ENCODE peak calls at places on chromosomes 3 and 15, in eight cellular contexts. N, H, B, F, U, O, V and P are unnamed samples. For H3K4me1, the result is how much of the 10 kb centered on the place peaks cover.

GRCh38 chr3:98731720-98732238 is 31.4 kb upstream of the ST3GAL6 start:
- DNase-seq in V (no peak), N (no peak), B (no peak), U (no peak), H (peak), F (no peak), O (no peak), P (no peak)

GRCh38 chr3:106552401-106553043 is 683.7 kb upstream of the CBLB start:
- DNase-seq in B (no peak), F (peak), H (no peak), U (no peak), V (no peak), N (no peak), O (no peak), P (no peak)

GRCh38 chr3:30470566-30470965 is 135.8 kb upstream of the TGFBR2 start:
- DNase-seq in H (no peak), F (peak), O (no peak), V (no peak), N (no peak), B (no peak), U (no peak), P (no peak)

GRCh38 chr3:64399205-64399800 is 174.0 kb upstream of the PRICKLE2 start:
- DNase-seq in V (no peak), O (peak), U (peak), F (peak), B (no peak), H (peak), N (no peak), P (no peak)

GRCh38 chr15:68278345-68279217 is 1.0 kb downstream of the FEM1B start:
- DNase-seq in N (no peak), V (no peak), F (peak), H (peak), B (no peak), U (peak), O (peak), P (no peak)

GRCh38 chr15:38414351-38414750 is 39.6 kb upstream of the FAM98B start:
- DNase-seq in F (peak), H (peak), V (no peak), O (peak), N (no peak), B (no peak), U (peak), P (peak)

GRCh38 chr3:86923071-86923476 is 67.9 kb downstream of the VGLL3 start:
- DNase-seq in B (no peak), N (no peak), U (no peak), V (no peak), H (no peak), O (no peak), F (peak), P (no peak)

GRCh38 chr3:192916455-192917257 is 1.0 kb downstream of the MB21D2 start:
- DNase-seq in O (peak), F (peak), V (peak), B (peak), H (no peak), U (no peak), N (peak), P (peak)

GRCh38 chr15:67806539-67806935 is 18.8 kb upstream of the SKOR1 start:
- DNase-seq in N (no peak), U (no peak), O (no peak), H (no peak), B (peak), V (no peak), F (no peak), P (no peak)

GRCh38 chr3:173479301-173479700 is 81.8 kb downstream of the NLGN1 start:
- DNase-seq in V (no peak), N (no peak), F (no peak), O (no peak), U (no peak), B (no peak), H (no peak), P (no peak)

GRCh38 chr3:100540791-100541334 is 48.4 kb downstream of the TMEM45A start:
- DNase-seq in N (no peak), O (no peak), V (no peak), U (no peak), B (no peak), F (no peak), H (no peak), P (no peak)

GRCh38 chr15:26311710-26312236 is 448.6 kb upstream of the ATP10A start:
- DNase-seq in O (no peak), V (no peak), H (no peak), U (no peak), F (no peak), N (no peak), B (no peak), P (no peak)

GRCh38 chr15:44087578-44088190 is 107.4 kb downstream of the FRMD5 start:
- DNase-seq in H (no peak), N (no peak), F (peak), O (no peak), V (no peak), U (no peak), B (no peak), P (no peak)

GRCh38 chr3:133962879-133963278 is 66.8 kb downstream of the SLCO2A1 start:
- DNase-seq in V (no peak), B (no peak), O (no peak), F (peak), H (no peak), U (no peak), N (no peak), P (no peak)

GRCh38 chr3:126277629-126278378 is 79.4 kb downstream of the KLF15 start:
- DNase-seq in H (no peak), N (no peak), O (no peak), B (no peak), F (peak), V (no peak), U (no peak), P (no peak)

GRCh38 chr3:177658354-177658753 is 461.1 kb upstream of the TBL1XR1 start:
- DNase-seq in B (no peak), U (no peak), O (no peak), F (no peak), H (no peak), N (no peak), V (no peak), P (no peak)

GRCh38 chr3:119508172-119508845 is 10.0 kb downstream of the TIMMDC1 start:
- DNase-seq in B (no peak), H (peak), U (peak), N (no peak), V (no peak), O (no peak), F (no peak), P (no peak)

GRCh38 chr15:36334059-36334458 is 245.4 kb upstream of the CDIN1 start:
- DNase-seq in N (no peak), F (peak), U (peak), H (no peak), V (no peak), O (no peak), B (no peak), P (no peak)

GRCh38 chr15:42137461-42138261 is 18.8 kb downstream of the PLA2G4F start:
- DNase-seq in N (no peak), O (no peak), F (peak), B (peak), V (peak), H (peak), U (peak), P (no peak)

GRCh38 chr15:94840794-94841587 is 609.6 kb downstream of the MCTP2 start:
- DNase-seq in O (no peak), N (no peak), F (no peak), H (no peak), U (no peak), B (no peak), V (no peak), P (no peak)

GRCh38 chr3:178353292-178353814 is 182.9 kb upstream of the KCNMB2 start:
- DNase-seq in V (no peak), F (peak), O (no peak), U (no peak), H (no peak), N (no peak), B (no peak), P (no peak)

GRCh38 chr3:7760718-7761117 is 740.9 kb upstream of the LMCD1 start:
- DNase-seq in B (no peak), O (no peak), H (no peak), N (no peak), U (no peak), F (no peak), V (no peak), P (no peak)

GRCh38 chr3:2657408-2657807 is 452.8 kb downstream of the IL5RA start:
- DNase-seq in H (no peak), N (no peak), V (no peak), B (no peak), F (peak), O (no peak), U (no peak), P (no peak)

GRCh38 chr3:149042766-149043386 is 43.5 kb downstream of the HLTF start:
- DNase-seq in N (no peak), F (peak), O (no peak), U (no peak), V (no peak), B (no peak), H (peak), P (no peak)

GRCh38 chr15:25176616-25176923 is 221.8 kb downstream of the SNRPN start:
- DNase-seq in H (no peak), O (peak), V (peak), N (no peak), B (no peak), U (no peak), F (no peak), P (no peak)

GRCh38 chr3:15805756-15806266 is 8.0 kb upstream of the ANKRD28 start:
- DNase-seq in N (no peak), H (peak), F (peak), V (no peak), U (peak), O (no peak), B (no peak), P (no peak)

GRCh38 chr15:81303241-81304225 is 20.4 kb downstream of the STARD5 start:
- DNase-seq in O (no peak), H (no peak), F (peak), B (peak), V (no peak), N (no peak), U (no peak), P (no peak)

GRCh38 chr3:158775001-158775400 is 26.9 kb upstream of the MFSD1 start:
- DNase-seq in F (peak), N (no peak), V (no peak), B (no peak), O (no peak), U (no peak), H (no peak), P (no peak)

GRCh38 chr3:127525373-127525772 is 65.2 kb downstream of the TPRA1 start:
- DNase-seq in O (no peak), F (peak), V (no peak), U (peak), N (no peak), H (no peak), B (no peak), P (no peak)

GRCh38 chr3:48402281-48402732 is 27.6 kb downstream of the PLXNB1 start:
- DNase-seq in O (peak), N (peak), H (no peak), V (peak), U (no peak), B (peak), F (peak), P (peak)

DNA sequence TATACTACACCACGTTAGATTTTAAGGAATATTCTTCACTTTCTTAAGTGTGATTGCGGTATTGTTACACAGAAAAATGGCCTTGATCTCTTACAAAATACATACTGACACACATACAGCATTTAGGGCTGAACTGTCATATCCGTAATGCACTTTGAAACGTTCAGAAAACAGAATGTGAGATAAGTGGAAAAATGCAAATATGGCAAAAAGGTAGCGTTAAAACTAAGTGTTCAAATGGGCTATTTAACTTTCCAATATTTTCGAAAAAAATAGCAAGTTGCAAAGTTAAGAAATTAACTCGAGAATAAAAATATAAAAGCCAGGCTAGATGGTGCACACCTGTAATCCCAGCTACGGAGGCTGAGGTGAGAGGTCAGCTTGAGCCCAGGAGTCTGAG is 1.7 kb downstream of the ZNF280D start:
- DNase-seq in U (no peak), N (no peak), O (no peak), B (no peak), F (no peak), H (no peak), V (no peak), P (no peak)
- H3K4me1 ChIP-seq in U (under half), N (under half), O (under half), B (under half), F (under half), H (under half), V (under half), P (under half)

GRCh38 chr3:55434789-55435188 is 52.3 kb downstream of the WNT5A start:
- DNase-seq in F (peak), B (no peak), U (peak), O (no peak), N (no peak), H (peak), V (no peak), P (no peak)
- TF ChIP-seq CTCF in F (peak), B (peak), U (peak), O (peak), N (peak), H (peak), V (no peak), P (peak)

DNA sequence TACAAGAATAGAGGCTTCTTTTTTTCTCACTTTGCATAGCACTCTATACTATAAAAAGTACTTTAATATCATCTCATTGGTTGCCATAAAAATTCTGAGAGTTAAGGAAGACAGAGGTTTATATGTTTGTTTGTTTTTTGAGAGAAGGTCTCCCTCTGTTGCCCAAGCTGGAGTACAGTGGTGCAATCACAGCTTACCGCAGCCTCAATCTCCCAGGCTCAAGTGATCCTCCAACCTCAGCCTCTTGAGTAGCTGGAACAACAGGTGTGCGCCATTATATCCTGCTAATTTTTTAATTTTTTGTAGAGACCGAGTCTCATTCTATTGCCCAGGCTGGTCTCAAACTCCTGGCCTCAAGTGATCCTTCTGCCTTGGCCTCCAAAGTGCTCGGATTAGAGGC is 250.2 kb downstream of the LPP start:
- DNase-seq in O (no peak), B (no peak), F (no peak), V (no peak), N (no peak), H (no peak), U (no peak), P (no peak)
- H3K4me1 ChIP-seq in O (under half), B (under half), F (under half), V (under half), N (under half), H (under half), U (under half), P (under half)

DNA sequence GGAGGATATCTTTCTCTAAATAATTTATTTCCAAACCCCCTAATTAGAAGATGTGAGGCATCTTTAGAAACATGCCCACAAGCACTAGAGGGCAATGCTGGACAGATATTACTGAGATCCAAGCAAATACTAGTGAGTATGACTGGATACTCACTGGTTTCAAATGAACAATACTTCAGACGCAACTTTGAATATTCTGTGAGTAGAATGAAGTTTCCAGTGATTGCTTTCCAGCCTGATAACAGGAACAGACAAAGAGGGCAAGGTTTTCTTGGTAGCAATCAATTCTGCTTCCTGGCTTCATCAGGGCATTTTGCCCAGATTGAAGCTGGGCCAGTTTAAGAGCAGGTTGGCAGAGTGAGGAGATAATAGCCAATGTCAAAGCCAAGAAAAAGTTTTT is 442.6 kb upstream of the PDZRN3 start:
- DNase-seq in U (no peak), B (no peak), H (peak), O (peak), V (no peak), N (no peak), F (no peak), P (peak)
- TF ChIP-seq CTCF in U (no peak), B (peak), H (peak), O (peak), V (no peak), N (no peak), F (no peak), P (no peak)

GRCh38 chr15:59278120-59278519 is 71.5 kb downstream of the LDHAL6B start:
- DNase-seq in N (no peak), O (no peak), B (no peak), F (peak), U (no peak), H (no peak), V (no peak), P (no peak)

GRCh38 chr15:59281699-59282098 is 75.1 kb downstream of the LDHAL6B start:
- DNase-seq in B (no peak), U (no peak), O (no peak), H (no peak), V (no peak), F (no peak), N (no peak), P (no peak)

GRCh38 chr15:59280855-59281254 is 74.2 kb downstream of the LDHAL6B start:
- DNase-seq in B (no peak), O (no peak), F (no peak), H (no peak), V (no peak), N (no peak), U (no peak), P (no peak)

GRCh38 chr15:59276225-59277178 is 69.9 kb downstream of the LDHAL6B start:
- DNase-seq in H (no peak), B (no peak), U (no peak), N (no peak), O (no peak), V (no peak), F (no peak), P (peak)

GRCh38 chr15:59279023-59279422 is 72.4 kb downstream of the LDHAL6B start:
- DNase-seq in U (no peak), H (no peak), N (no peak), V (no peak), O (no peak), F (no peak), B (no peak), P (no peak)
- H3K4me1 ChIP-seq in U (under half), H (under half), N (under half), V (under half), O (under half), F (under half), B (under half), P (half or more)

DNA sequence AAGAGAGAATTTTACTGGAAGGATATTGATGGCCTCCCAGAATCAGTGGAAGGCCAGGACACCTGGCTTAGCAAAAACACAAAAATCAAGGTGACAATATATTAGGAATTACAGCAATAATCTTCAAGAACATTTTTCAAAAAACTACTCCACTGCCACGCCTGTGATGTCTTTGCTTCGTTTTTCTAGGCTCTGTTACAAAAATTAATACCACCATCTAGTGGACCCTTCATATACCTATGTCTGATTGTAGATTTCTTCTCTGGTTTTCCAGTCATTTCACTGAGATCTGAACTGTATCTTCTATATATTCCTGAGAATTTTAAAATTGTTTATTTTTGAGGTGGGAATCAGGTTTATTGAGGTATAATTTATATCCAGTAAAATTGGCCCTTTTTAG is 5.6 kb upstream of the SLC33A1 start:
- DNase-seq in V (no peak), B (no peak), U (peak), H (peak), N (no peak), F (peak), O (no peak), P (no peak)
- TF ChIP-seq CTCF in V (no peak), B (peak), U (peak), H (peak), N (peak), F (peak), O (peak), P (no peak)

GRCh38 chr15:39687965-39688364 is 94.7 kb downstream of the FSIP1 start:
- DNase-seq in F (no peak), O (no peak), V (no peak), U (no peak), N (no peak), B (no peak), H (no peak), P (no peak)

GRCh38 chr15:39695793-39696192 is 86.8 kb downstream of the FSIP1 start:
- DNase-seq in U (no peak), B (no peak), F (no peak), N (no peak), O (no peak), V (no peak), H (no peak), P (no peak)

GRCh38 chr15:39691229-39691628 is 91.4 kb downstream of the FSIP1 start:
- DNase-seq in O (no peak), F (no peak), H (no peak), B (no peak), V (no peak), N (no peak), U (no peak), P (no peak)

GRCh38 chr15:39692464-39693327 is 89.9 kb downstream of the FSIP1 start:
- DNase-seq in B (no peak), H (no peak), V (no peak), N (no peak), F (peak), O (no peak), U (no peak), P (no peak)
- H3K4me1 ChIP-seq in B (under half), H (under half), V (under half), N (under half), F (under half), O (under half), U (under half), P (under half)